ENCODE peak calls at places on chromosomes 2 and 18, in seven cellular contexts. J is cardiac muscle cell, Y is HCT116, N is psoas muscle, C is SK-N-SH, I is colonic mucosa, S is upper lobe of left lung. T is an unnamed sample.

GRCh38 chr18:519019-519879 is 18.7 kb upstream of the COLEC12 start:
- DNase-seq in J (peak; percentile 89), Y (no peak), N (peak; percentile 36), C (no peak), I (no peak), S (no peak), T (no peak)

GRCh38 chr2:79511320-79511951 is 1.4 kb upstream of the CTNNA2 start:
- DNase-seq in J (peak; percentile 43), Y (no peak), N (no peak), C (no peak), I (peak; percentile 45), S (no peak), T (peak; percentile 50)

GRCh38 chr2:200380833-200381542 is 74.5 kb downstream of the SPATS2L start:
- DNase-seq in J (peak; percentile 89), Y (no peak), N (no peak), C (no peak), I (no peak), S (no peak), T (no peak)

GRCh38 chr2:14749869-14750268 is 117.4 kb downstream of the LRATD1 start:
- DNase-seq in J (no peak), Y (no peak), N (no peak), C (no peak), I (no peak), S (no peak), T (no peak)

GRCh38 chr2:102062802-102063201 is 71.0 kb downstream of the IL1R2 start:
- DNase-seq in J (no peak), Y (no peak), N (no peak), C (no peak), I (no peak), S (no peak), T (no peak)

GRCh38 chr2:189783927-189784867 is at the start of the genes ORMDL1 and PMS1:
- DNase-seq in J (peak; percentile 98), Y (peak; percentile 91), N (peak; percentile 97), C (peak; percentile 96), I (peak; percentile 96), S (peak; percentile 99), T (peak; percentile 98)

GRCh38 chr2:238425979-238426567 is 654 bp upstream of the ASB1 start:
- DNase-seq in J (peak; percentile 85), Y (peak; percentile 28), N (no peak), C (peak; percentile 80), I (no peak), S (peak; percentile 82), T (no peak)

GRCh38 chr2:230910546-230911135 is 14.4 kb downstream of the GPR55 start:
- DNase-seq in J (no peak), Y (no peak), N (no peak), C (no peak), I (no peak), S (no peak), T (no peak)

GRCh38 chr18:59141294-59142068 is 1.8 kb downstream of the SEC11C start:
- DNase-seq in J (no peak), Y (no peak), N (no peak), C (no peak), I (no peak), S (no peak), T (no peak)

GRCh38 chr2:186862869-186863709 is 14.1 kb upstream of the ZSWIM2 start:
- DNase-seq in J (peak; percentile 66), Y (peak; percentile 32), N (no peak), C (peak; percentile 34), I (no peak), S (no peak), T (no peak)

GRCh38 chr2:137960223-137960622 is 4.0 kb upstream of the HNMT start:
- DNase-seq in J (no peak), Y (no peak), N (no peak), C (no peak), I (no peak), S (no peak), T (no peak)

GRCh38 chr18:33781429-33781828 is 203.4 kb downstream of the ASXL3 start:
- DNase-seq in J (no peak), Y (no peak), N (no peak), C (no peak), I (no peak), S (no peak), T (no peak)

GRCh38 chr18:57333941-57334340 is 18.4 kb upstream of the ST8SIA3 start:
- DNase-seq in J (no peak), Y (no peak), N (no peak), C (no peak), I (no peak), S (no peak), T (no peak)

GRCh38 chr18:10681581-10682367 is 155.9 kb downstream of the NAPG start:
- DNase-seq in J (no peak), Y (no peak), N (no peak), C (no peak), I (no peak), S (no peak), T (no peak)

GRCh38 chr2:181123798-181124217 is 143.4 kb downstream of the UBE2E3 start:
- DNase-seq in J (peak; percentile 36), Y (no peak), N (no peak), C (no peak), I (no peak), S (no peak), T (no peak)

GRCh38 chr2:28993211-28993960 is 12.3 kb downstream of the TOGARAM2 start:
- DNase-seq in J (no peak), Y (no peak), N (no peak), C (no peak), I (peak; percentile 76), S (peak; percentile 68), T (no peak)

GRCh38 chr2:227420063-227421052 is 32.6 kb upstream of the SCYGR1 start:
- DNase-seq in J (no peak), Y (no peak), N (no peak), C (no peak), I (no peak), S (no peak), T (no peak)

GRCh38 chr2:227413371-227413770 is 25.6 kb upstream of the SCYGR1 start:
- DNase-seq in J (no peak), Y (no peak), N (no peak), C (no peak), I (peak; percentile 65), S (no peak), T (no peak)

GRCh38 chr2:227414846-227415245 is 27.1 kb upstream of the SCYGR1 start:
- DNase-seq in J (peak; percentile 93), Y (no peak), N (no peak), C (no peak), I (no peak), S (no peak), T (no peak)

GRCh38 chr2:227415538-227416424 is 28.0 kb upstream of the SCYGR1 start:
- DNase-seq in J (peak; percentile 92), Y (no peak), N (peak; percentile 52), C (no peak), I (no peak), S (no peak), T (no peak)

GRCh38 chr2:227416669-227417068 is 28.9 kb upstream of the SCYGR1 start:
- DNase-seq in J (no peak), Y (no peak), N (no peak), C (no peak), I (no peak), S (no peak), T (no peak)
- TF ChIP-seq CTCF in J (no peak), Y (no peak), N (no peak), C (no peak), I (no peak), S (no peak), T (no peak)

GRCh38 chr2:217918220-217919024 is 84.4 kb downstream of the TNS1 start:
- DNase-seq in J (no peak), Y (no peak), N (peak; percentile 58), C (peak; percentile 72), I (no peak), S (no peak), T (no peak)
- TF ChIP-seq CTCF in J (no peak), Y (peak; percentile 26), N (peak; percentile 17), C (peak; percentile 31), I (no peak), S (peak; percentile 7), T (no peak)

GRCh38 chr2:23456881-23457760 is 72.1 kb downstream of the KLHL29 start:
- DNase-seq in J (peak; percentile 17), Y (no peak), N (no peak), C (no peak), I (no peak), S (peak; percentile 61), T (no peak)

GRCh38 chr2:23460983-23461382 is 76.0 kb downstream of the KLHL29 start:
- DNase-seq in J (no peak), Y (no peak), N (no peak), C (peak; percentile 45), I (no peak), S (no peak), T (no peak)

GRCh38 chr2:23457990-23458689 is 73.2 kb downstream of the KLHL29 start:
- DNase-seq in J (no peak), Y (no peak), N (no peak), C (no peak), I (no peak), S (no peak), T (no peak)

GRCh38 chr2:23459032-23459431 is 74.1 kb downstream of the KLHL29 start:
- DNase-seq in J (no peak), Y (no peak), N (no peak), C (no peak), I (no peak), S (no peak), T (no peak)

DNA sequence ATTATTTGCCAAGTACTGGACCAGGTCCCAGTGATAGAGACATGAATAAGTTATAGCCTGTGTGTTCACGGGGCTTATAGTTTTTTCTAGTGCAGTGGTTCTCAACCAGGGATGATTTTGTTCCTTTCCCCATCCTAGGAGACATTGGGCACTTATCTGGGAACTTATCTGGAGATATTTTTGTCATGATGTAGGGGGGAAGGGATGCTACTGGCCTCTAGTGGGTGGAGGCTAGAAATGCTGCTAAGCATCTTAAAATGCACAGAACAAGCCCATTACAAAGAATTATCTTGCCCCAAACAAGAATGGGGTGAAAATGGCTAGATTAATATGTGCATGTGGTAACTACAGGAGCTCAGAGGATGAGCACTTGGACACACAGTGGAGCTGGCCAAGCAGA is 75.2 kb downstream of the KLHL29 start:
- DNase-seq in J (peak; percentile 34), Y (peak; percentile 13), N (no peak), C (no peak), I (no peak), S (no peak), T (no peak)
- TF ChIP-seq CTCF in J (peak; percentile 57), Y (peak; percentile 71), N (peak; percentile 35), C (peak; percentile 75), I (peak; percentile 33), S (no peak), T (no peak)

GRCh38 chr2:69716555-69717120 is 25.3 kb upstream of the ANXA4 start:
- DNase-seq in J (peak; percentile 52), Y (no peak), N (no peak), C (no peak), I (no peak), S (no peak), T (no peak)
- TF ChIP-seq CTCF in J (no peak), Y (no peak), N (no peak), C (peak; percentile 13), I (no peak), S (no peak), T (no peak)

DNA sequence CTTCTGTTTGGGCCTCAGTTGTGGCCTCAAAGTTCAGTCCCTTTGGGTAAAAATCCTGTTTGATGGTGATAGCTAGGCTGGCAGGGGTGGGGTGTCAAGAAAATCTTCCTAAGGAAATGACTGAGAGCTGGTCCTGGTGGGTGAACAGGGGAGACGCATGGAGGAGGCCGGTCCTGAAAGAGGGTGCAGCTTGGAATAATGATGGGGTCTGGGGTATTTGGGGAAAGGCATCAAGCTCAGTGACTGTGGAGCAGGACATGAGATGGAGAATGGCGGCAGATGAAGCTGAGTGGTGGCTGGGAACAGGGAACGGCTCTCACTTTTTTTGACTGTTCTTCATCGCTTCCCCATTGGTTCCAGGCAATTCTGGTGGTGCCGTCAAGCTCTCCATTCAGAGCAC is 140.7 kb upstream of the PKDCC start:
- DNase-seq in J (no peak), Y (no peak), N (no peak), C (no peak), I (no peak), S (no peak), T (no peak)
- TF ChIP-seq CTCF in J (no peak), Y (no peak), N (no peak), C (no peak), I (no peak), S (no peak), T (no peak)

T was measured in mesothelial cell of epicardium.